ENCODE peak calls at places on chromosomes 7 and 10, in four cellular contexts. One of them, this sample, is unnamed.

GRCh38 chr7:29288534-29289091 is 94.0 kb downstream of the CHN2 start:
- DNase-seq in T-helper 2 cell: no peak
- DNase-seq in NCI-H1105: peak; percentile 13
- DNase-seq in amniotic stem cell: no peak
- DNase-seq in this sample: no peak

GRCh38 chr10:86673216-86673826 is 5.0 kb downstream of the LDB3 start:
- DNase-seq in T-helper 2 cell: no peak
- DNase-seq in NCI-H1105: no peak
- DNase-seq in amniotic stem cell: no peak
- DNase-seq in this sample: no peak

GRCh38 chr7:32119790-32120196 is 49.6 kb upstream of the PDE1C start:
- DNase-seq in T-helper 2 cell: no peak
- DNase-seq in NCI-H1105: no peak
- DNase-seq in amniotic stem cell: no peak
- DNase-seq in this sample: no peak

GRCh38 chr7:18548569-18548968 is 53.0 kb downstream of the HDAC9 start:
- DNase-seq in T-helper 2 cell: no peak
- DNase-seq in NCI-H1105: no peak
- DNase-seq in amniotic stem cell: no peak
- DNase-seq in this sample: no peak

GRCh38 chr10:17747883-17748550 is 4.0 kb upstream of the TMEM236 start:
- DNase-seq in T-helper 2 cell: no peak
- DNase-seq in NCI-H1105: no peak
- DNase-seq in amniotic stem cell: no peak
- DNase-seq in this sample: no peak

GRCh38 chr7:131370523-131370968 is 42.9 kb downstream of the MKLN1 start:
- DNase-seq in T-helper 2 cell: peak; percentile 82
- DNase-seq in NCI-H1105: no peak
- DNase-seq in amniotic stem cell: no peak
- DNase-seq in this sample: no peak

GRCh38 chr10:47443145-47443544 is 40.8 kb downstream of the ANXA8 start:
- DNase-seq in T-helper 2 cell: no peak
- DNase-seq in NCI-H1105: no peak
- DNase-seq in amniotic stem cell: no peak
- DNase-seq in this sample: no peak

GRCh38 chr10:80277016-80277415 is 12.4 kb downstream of the MAT1A start:
- DNase-seq in T-helper 2 cell: no peak
- DNase-seq in NCI-H1105: no peak
- DNase-seq in amniotic stem cell: no peak
- DNase-seq in this sample: no peak

GRCh38 chr10:932589-932988 is 1.1 kb upstream of the LARP4B start:
- DNase-seq in T-helper 2 cell: no peak
- DNase-seq in NCI-H1105: no peak
- DNase-seq in amniotic stem cell: no peak
- DNase-seq in this sample: no peak

GRCh38 chr7:132782777-132783633 is 206.7 kb upstream of the PLXNA4 start:
- DNase-seq in T-helper 2 cell: no peak
- DNase-seq in NCI-H1105: no peak
- DNase-seq in amniotic stem cell: no peak
- DNase-seq in this sample: no peak

GRCh38 chr10:103905441-103905840 is 12.5 kb downstream of the STN1 start:
- DNase-seq in T-helper 2 cell: no peak
- DNase-seq in NCI-H1105: no peak
- DNase-seq in amniotic stem cell: no peak
- DNase-seq in this sample: no peak

GRCh38 chr7:953547-954327 is 743 bp downstream of the ADAP1 start:
- DNase-seq in T-helper 2 cell: no peak
- DNase-seq in NCI-H1105: no peak
- DNase-seq in amniotic stem cell: no peak
- DNase-seq in this sample: no peak

GRCh38 chr7:90629306-90629918 is 33.3 kb downstream of the CDK14 start:
- DNase-seq in T-helper 2 cell: peak; percentile 5
- DNase-seq in NCI-H1105: no peak
- DNase-seq in amniotic stem cell: no peak
- DNase-seq in this sample: no peak

GRCh38 chr10:91709394-91709798 is 76.5 kb upstream of the PPP1R3C start:
- DNase-seq in T-helper 2 cell: no peak
- DNase-seq in NCI-H1105: peak; percentile 78
- DNase-seq in amniotic stem cell: no peak
- DNase-seq in this sample: no peak

GRCh38 chr10:113859261-113859660 is 4.8 kb downstream of the NHLRC2 start:
- DNase-seq in T-helper 2 cell: no peak
- DNase-seq in NCI-H1105: no peak
- DNase-seq in amniotic stem cell: no peak
- DNase-seq in this sample: no peak

GRCh38 chr7:45221896-45222604 is 64.5 kb downstream of the RAMP3 start:
- DNase-seq in T-helper 2 cell: no peak
- DNase-seq in NCI-H1105: no peak
- DNase-seq in amniotic stem cell: no peak
- DNase-seq in this sample: no peak